ENCODE peak calls at places on chromosomes 16 and 17, in seven cellular contexts. H, N, Q, A, Z, C and Y are unnamed samples.
A peak's percentile ranks its signal among the peaks of the same experiment; 100 is the strongest.

GRCh38 chr17:75524971-75525805 is at the start of gene LLGL2:
- DNase-seq in H (peak; percentile 81), N (peak; percentile 100), Q (no peak), A (peak; percentile 77), Z (peak; percentile 83), C (peak; percentile 78), Y (peak; percentile 96)

GRCh38 chr16:67534420-67534819 is 5.8 kb downstream of the RIPOR1 start:
- DNase-seq in H (no peak), N (peak; percentile 44), Q (no peak), A (no peak), Z (no peak), C (no peak), Y (no peak)

GRCh38 chr16:69859105-69859969 is 91.8 kb upstream of the CLEC18A start:
- DNase-seq in H (no peak), N (peak; percentile 79), Q (no peak), A (no peak), Z (peak; percentile 13), C (no peak), Y (peak; percentile 64)

GRCh38 chr17:73984981-73985380 is 218.5 kb upstream of the RPL38 start:
- DNase-seq in H (no peak), N (peak; percentile 30), Q (no peak), A (no peak), Z (no peak), C (no peak), Y (no peak)

GRCh38 chr16:31354394-31355291 is at the start of gene ITGAX:
- DNase-seq in H (peak; percentile 57), N (peak; percentile 81), Q (peak; percentile 77), A (peak; percentile 74), Z (peak; percentile 85), C (peak; percentile 78), Y (peak; percentile 73)

GRCh38 chr17:72883351-72883750 is 209.1 kb downstream of the SLC39A11 start:
- DNase-seq in H (no peak), N (no peak), Q (no peak), A (no peak), Z (no peak), C (no peak), Y (no peak)

GRCh38 chr17:21272881-21273839 is 11.4 kb upstream of the MAP2K3 start:
- DNase-seq in H (no peak), N (no peak), Q (no peak), A (peak; percentile 39), Z (no peak), C (no peak), Y (peak; percentile 54)

GRCh38 chr16:53530046-53530445 is 27.0 kb upstream of the AKTIP start:
- DNase-seq in H (no peak), N (no peak), Q (no peak), A (no peak), Z (no peak), C (no peak), Y (no peak)

GRCh38 chr17:28041844-28042656 is 427 bp upstream of the NLK start:
- DNase-seq in H (no peak), N (peak; percentile 33), Q (peak; percentile 66), A (no peak), Z (no peak), C (no peak), Y (no peak)

GRCh38 chr17:79338589-79338988 is 264.0 kb downstream of the ENGASE start:
- DNase-seq in H (no peak), N (no peak), Q (no peak), A (no peak), Z (no peak), C (no peak), Y (peak; percentile 71)

GRCh38 chr16:70526403-70526802 is 2.8 kb downstream of the SF3B3 start:
- DNase-seq in H (no peak), N (no peak), Q (no peak), A (no peak), Z (no peak), C (no peak), Y (no peak)

GRCh38 chr16:3095869-3096268 is 3.2 kb downstream of the ZSCAN10 start:
- DNase-seq in H (peak; percentile 31), N (peak; percentile 80), Q (no peak), A (peak; percentile 50), Z (peak; percentile 78), C (peak; percentile 58), Y (no peak)

GRCh38 chr17:57994436-57994835 is 6.4 kb upstream of the VEZF1 start:
- DNase-seq in H (no peak), N (no peak), Q (no peak), A (no peak), Z (no peak), C (no peak), Y (no peak)

GRCh38 chr16:11320170-11320569 is 25.1 kb upstream of the RMI2 start:
- DNase-seq in H (no peak), N (no peak), Q (no peak), A (no peak), Z (no peak), C (no peak), Y (no peak)

GRCh38 chr17:80761421-80761871 is 216.8 kb downstream of the RPTOR start:
- DNase-seq in H (peak; percentile 46), N (no peak), Q (peak; percentile 4), A (no peak), Z (peak; percentile 88), C (peak; percentile 74), Y (peak; percentile 83)

GRCh38 chr17:4565209-4566141 is 5.1 kb upstream of the GGT6 start:
- DNase-seq in H (no peak), N (peak; percentile 82), Q (peak; percentile 81), A (peak; percentile 78), Z (peak; percentile 71), C (peak; percentile 34), Y (peak; percentile 85)

GRCh38 chr16:87956771-87957279 is 5.6 kb downstream of the BANP start:
- DNase-seq in H (no peak), N (peak; percentile 65), Q (no peak), A (no peak), Z (peak; percentile 67), C (peak; percentile 35), Y (no peak)

GRCh38 chr16:63185235-63185780 is 1149.1 kb upstream of the CDH8 start:
- DNase-seq in H (no peak), N (peak; percentile 26), Q (no peak), A (no peak), Z (no peak), C (no peak), Y (no peak)

GRCh38 chr17:49343273-49343672 is 18.8 kb downstream of the ZNF652 start:
- DNase-seq in H (no peak), N (no peak), Q (no peak), A (no peak), Z (peak; percentile 31), C (no peak), Y (peak; percentile 5)

GRCh38 chr16:31382485-31383161 is 10.5 kb upstream of the ITGAD start:
- DNase-seq in H (peak; percentile 41), N (peak; percentile 92), Q (peak; percentile 79), A (peak; percentile 81), Z (peak; percentile 77), C (peak; percentile 63), Y (peak; percentile 81)

GRCh38 chr16:21991621-21992020 is 9.3 kb downstream of the PDZD9 start:
- DNase-seq in H (no peak), N (no peak), Q (no peak), A (no peak), Z (no peak), C (no peak), Y (no peak)

GRCh38 chr16:67016681-67017450 is 12.1 kb upstream of the CBFB start:
- DNase-seq in H (no peak), N (no peak), Q (peak; percentile 33), A (no peak), Z (no peak), C (no peak), Y (peak; percentile 49)

GRCh38 chr17:78121801-78122220 is 6.7 kb downstream of the TMC6 start:
- DNase-seq in H (no peak), N (peak; percentile 43), Q (no peak), A (no peak), Z (no peak), C (no peak), Y (no peak)

GRCh38 chr17:74126179-74126900 is 77.1 kb upstream of the RPL38 start:
- DNase-seq in H (no peak), N (no peak), Q (no peak), A (no peak), Z (no peak), C (no peak), Y (peak; percentile 41)

GRCh38 chr16:88552815-88553214 is 17.4 kb upstream of the ZC3H18 start:
- DNase-seq in H (no peak), N (no peak), Q (no peak), A (no peak), Z (no peak), C (no peak), Y (no peak)

GRCh38 chr17:60151355-60151754 is 1.6 kb downstream of the CA4 start:
- DNase-seq in H (no peak), N (no peak), Q (no peak), A (no peak), Z (peak; percentile 26), C (no peak), Y (no peak)

GRCh38 chr17:77332981-77333685 is 192.4 kb downstream of the SEC14L1 start:
- DNase-seq in H (peak; percentile 21), N (no peak), Q (peak; percentile 33), A (no peak), Z (peak; percentile 60), C (no peak), Y (peak; percentile 38)

GRCh38 chr17:11885051-11885450 is 112.2 kb downstream of the ZNF18 start:
- DNase-seq in H (no peak), N (no peak), Q (no peak), A (no peak), Z (no peak), C (no peak), Y (no peak)

GRCh38 chr17:47273245-47273644 is 19.6 kb downstream of the ITGB3 start:
- DNase-seq in H (no peak), N (no peak), Q (no peak), A (no peak), Z (no peak), C (no peak), Y (no peak)

GRCh38 chr17:17698869-17699351 is 17.7 kb downstream of the RAI1 start:
- DNase-seq in H (no peak), N (peak; percentile 76), Q (no peak), A (peak; percentile 64), Z (no peak), C (no peak), Y (peak; percentile 70)

GRCh38 chr16:85497622-85498314 is 115.4 kb upstream of the GSE1 start:
- DNase-seq in H (no peak), N (no peak), Q (no peak), A (no peak), Z (no peak), C (no peak), Y (no peak)

GRCh38 chr16:57667526-57668258 is 414 bp upstream of the ADGRG3 start:
- DNase-seq in H (no peak), N (peak; percentile 90), Q (peak; percentile 75), A (no peak), Z (no peak), C (no peak), Y (no peak)

GRCh38 chr17:70072900-70073299 is 2.1 kb upstream of the KCNJ16 start:
- DNase-seq in H (no peak), N (no peak), Q (no peak), A (no peak), Z (no peak), C (no peak), Y (no peak)

GRCh38 chr17:48392836-48393235 is 37.2 kb downstream of the SKAP1 start:
- DNase-seq in H (no peak), N (no peak), Q (no peak), A (no peak), Z (no peak), C (no peak), Y (peak; percentile 45)

GRCh38 chr16:81523387-81524115 is 78.9 kb downstream of the CMIP start:
- DNase-seq in H (no peak), N (no peak), Q (no peak), A (peak; percentile 61), Z (no peak), C (no peak), Y (peak; percentile 72)

GRCh38 chr17:73820686-73821448 is 176.6 kb upstream of the SDK2 start:
- DNase-seq in H (no peak), N (peak; percentile 85), Q (no peak), A (no peak), Z (no peak), C (no peak), Y (peak; percentile 71)